ENCODE peak calls at places on chromosome 4, in six cellular contexts. G, D, P, H, T and R are unnamed samples.

GRCh38 chr4:82524570-82525152 is 37.1 kb downstream of the TMEM150C start:
- DNase-seq in G (no peak), D (peak; percentile 32), P (no peak), H (peak; percentile 16), T (no peak), R (peak; percentile 59)

GRCh38 chr4:106454581-106454980 is 86.0 kb upstream of the GIMD1 start:
- DNase-seq in G (no peak), D (no peak), P (no peak), H (no peak), T (no peak), R (no peak)

GRCh38 chr4:139312552-139313332 is 10.5 kb upstream of the NDUFC1 start:
- DNase-seq in G (no peak), D (no peak), P (no peak), H (no peak), T (no peak), R (no peak)

GRCh38 chr4:121370729-121371325 is 10.0 kb downstream of the QRFPR start:
- DNase-seq in G (peak; percentile 79), D (peak; percentile 28), P (peak; percentile 21), H (peak; percentile 20), T (peak; percentile 42), R (peak; percentile 43)

GRCh38 chr4:78562687-78563086 is 11.1 kb downstream of the ANXA3 start:
- DNase-seq in G (no peak), D (no peak), P (no peak), H (no peak), T (no peak), R (no peak)

GRCh38 chr4:119729815-119730643 is 101.4 kb upstream of the PDE5A start:
- DNase-seq in G (peak; percentile 86), D (peak; percentile 65), P (no peak), H (peak; percentile 12), T (no peak), R (peak; percentile 41)

GRCh38 chr4:167290684-167291083 is 56.4 kb upstream of the SPOCK3 start:
- DNase-seq in G (peak; percentile 19), D (peak; percentile 1), P (no peak), H (no peak), T (no peak), R (no peak)

GRCh38 chr4:2924286-2924685 is 38.9 kb downstream of the NOP14 start:
- DNase-seq in G (no peak), D (no peak), P (no peak), H (no peak), T (no peak), R (no peak)

GRCh38 chr4:1466034-1466960 is 60.1 kb upstream of the NKX1-1 start:
- DNase-seq in G (no peak), D (no peak), P (no peak), H (no peak), T (no peak), R (no peak)

GRCh38 chr4:76718806-76719205 is 179.1 kb downstream of the SOWAHB start:
- DNase-seq in G (peak; percentile 61), D (no peak), P (no peak), H (no peak), T (no peak), R (no peak)

GRCh38 chr4:147714575-147715401 is 17.1 kb upstream of the ARHGAP10 start:
- DNase-seq in G (no peak), D (peak; percentile 66), P (no peak), H (no peak), T (no peak), R (no peak)

GRCh38 chr4:13455411-13455810 is 28.7 kb downstream of the RAB28 start:
- DNase-seq in G (no peak), D (no peak), P (no peak), H (no peak), T (no peak), R (no peak)

GRCh38 chr4:33073811-33074210 is 2353.6 kb downstream of the PCDH7 start:
- DNase-seq in G (no peak), D (no peak), P (no peak), H (no peak), T (no peak), R (peak; percentile 1)

GRCh38 chr4:57044996-57045395 is 65.2 kb downstream of the IGFBP7 start:
- DNase-seq in G (no peak), D (no peak), P (no peak), H (no peak), T (no peak), R (no peak)

GRCh38 chr4:40140206-40140605 is 56.6 kb upstream of the RHOH start:
- DNase-seq in G (no peak), D (no peak), P (no peak), H (no peak), T (no peak), R (no peak)

GRCh38 chr4:41472098-41472497 is 65.9 kb upstream of the LIMCH1 start:
- DNase-seq in G (no peak), D (no peak), P (no peak), H (no peak), T (no peak), R (no peak)

GRCh38 chr4:94349193-94349592 is 6.6 kb upstream of the HPGDS start:
- DNase-seq in G (no peak), D (no peak), P (no peak), H (no peak), T (no peak), R (no peak)

GRCh38 chr4:154958621-154959358 is 177.7 kb downstream of the RBM46 start:
- DNase-seq in G (no peak), D (peak; percentile 65), P (no peak), H (no peak), T (no peak), R (no peak)

GRCh38 chr4:78057600-78058560 is 757 bp downstream of the FRAS1 start:
- DNase-seq in G (peak; percentile 69), D (peak; percentile 64), P (peak; percentile 13), H (peak; percentile 17), T (peak; percentile 13), R (peak; percentile 58)

GRCh38 chr4:153153339-153153851 is 50.8 kb upstream of the TRIM2 start:
- DNase-seq in G (peak; percentile 40), D (peak; percentile 51), P (peak; percentile 67), H (peak; percentile 64), T (peak; percentile 79), R (peak; percentile 70)

GRCh38 chr4:14868426-14868825 is 133.9 kb upstream of the CPEB2 start:
- DNase-seq in G (no peak), D (no peak), P (no peak), H (no peak), T (no peak), R (no peak)

GRCh38 chr4:40728341-40728740 is 21.4 kb upstream of the NSUN7 start:
- DNase-seq in G (no peak), D (no peak), P (no peak), H (no peak), T (no peak), R (no peak)

GRCh38 chr4:87109121-87109520 is 111.3 kb downstream of the KLHL8 start:
- DNase-seq in G (no peak), D (no peak), P (no peak), H (no peak), T (no peak), R (no peak)

GRCh38 chr4:10063544-10064300 is 42.4 kb upstream of the SLC2A9 start:
- DNase-seq in G (peak; percentile 33), D (peak; percentile 70), P (no peak), H (no peak), T (no peak), R (peak; percentile 67)

GRCh38 chr4:33746979-33747378 is 2497.3 kb downstream of the ARAP2 start:
- DNase-seq in G (no peak), D (peak; percentile 21), P (no peak), H (no peak), T (no peak), R (no peak)

GRCh38 chr4:1247811-1248261 is 1.1 kb downstream of the CTBP1 start:
- DNase-seq in G (no peak), D (peak; percentile 54), P (no peak), H (no peak), T (no peak), R (no peak)

GRCh38 chr4:182906786-182907185 is 10.4 kb downstream of the DCTD start:
- DNase-seq in G (no peak), D (no peak), P (no peak), H (no peak), T (no peak), R (no peak)

GRCh38 chr4:69092190-69092589 is 4.1 kb upstream of the UGT2B7 start:
- DNase-seq in G (no peak), D (peak; percentile 66), P (no peak), H (no peak), T (no peak), R (no peak)

GRCh38 chr4:140256941-140257340 is 103.0 kb upstream of the MAML3 start:
- DNase-seq in G (no peak), D (no peak), P (no peak), H (peak; percentile 53), T (no peak), R (peak; percentile 54)

GRCh38 chr4:42519803-42520417 is 122.6 kb downstream of the SHISA3 start:
- DNase-seq in G (peak; percentile 60), D (peak; percentile 21), P (peak; percentile 8), H (peak; percentile 4), T (peak; percentile 68), R (peak; percentile 62)

GRCh38 chr4:151358266-151358665 is 32.9 kb upstream of the SH3D19 start:
- DNase-seq in G (no peak), D (no peak), P (no peak), H (no peak), T (no peak), R (no peak)

GRCh38 chr4:182555997-182556418 is 312.8 kb downstream of the TENM3 start:
- DNase-seq in G (no peak), D (peak; percentile 65), P (no peak), H (no peak), T (no peak), R (no peak)

GRCh38 chr4:137310593-137311490 is 221.5 kb downstream of the PCDH18 start:
- DNase-seq in G (no peak), D (peak; percentile 50), P (no peak), H (no peak), T (no peak), R (no peak)

GRCh38 chr4:97159625-97160024 is 983.7 kb downstream of the STPG2 start:
- DNase-seq in G (no peak), D (no peak), P (no peak), H (no peak), T (no peak), R (no peak)

GRCh38 chr4:2266181-2266580 is 4.3 kb upstream of the MXD4 start:
- DNase-seq in G (no peak), D (no peak), P (no peak), H (no peak), T (no peak), R (no peak)

GRCh38 chr4:8656185-8656517 is 63.6 kb downstream of the CPZ start:
- DNase-seq in G (no peak), D (no peak), P (no peak), H (no peak), T (no peak), R (peak; percentile 17)

GRCh38 chr4:34094114-34094513 is 2150.2 kb downstream of the ARAP2 start:
- DNase-seq in G (no peak), D (no peak), P (no peak), H (no peak), T (no peak), R (no peak)